ENCODE peak calls at places on chromosomes 13 and 19, in four cellular contexts. S, C, Q and D are unnamed samples.

GRCh38 chr13:101397742-101398141 is 18.6 kb downstream of the NALCN start:
- DNase-seq in S (no peak), C (no peak), Q (no peak), D (no peak)

GRCh38 chr19:17765069-17765618 is 13.9 kb downstream of the FCHO1 start:
- DNase-seq in S (no peak), C (peak), Q (no peak), D (no peak)

GRCh38 chr13:101869553-101869952 is 417.1 kb downstream of the ITGBL1 start:
- DNase-seq in S (no peak), C (no peak), Q (no peak), D (no peak)

GRCh38 chr13:111267784-111268183 is 52.7 kb upstream of the TEX29 start:
- DNase-seq in S (no peak), C (no peak), Q (no peak), D (no peak)

GRCh38 chr13:65057986-65058385 is 2172.2 kb downstream of the PCDH9 start:
- DNase-seq in S (no peak), C (no peak), Q (no peak), D (no peak)

GRCh38 chr13:73235385-73235784 is 176.6 kb downstream of the KLF5 start:
- DNase-seq in S (no peak), C (no peak), Q (no peak), D (no peak)

GRCh38 chr13:30618186-30618937 is 642 bp downstream of the USPL1 start:
- DNase-seq in S (no peak), C (no peak), Q (no peak), D (no peak)

GRCh38 chr13:41216160-41216559 is 21.8 kb upstream of the KBTBD7 start:
- DNase-seq in S (no peak), C (no peak), Q (no peak), D (no peak)

GRCh38 chr13:51477653-51478324 is 25.0 kb upstream of the INTS6 start:
- DNase-seq in S (no peak), C (no peak), Q (no peak), D (no peak)

GRCh38 chr19:29482855-29483640 is 42.7 kb upstream of the VSTM2B start:
- DNase-seq in S (no peak), C (no peak), Q (no peak), D (no peak)

GRCh38 chr13:112720814-112721197 is 31.0 kb downstream of the ATP11A start:
- DNase-seq in S (no peak), C (no peak), Q (no peak), D (no peak)

GRCh38 chr19:12967907-12968306 is 1.5 kb upstream of the DAND5 start:
- DNase-seq in S (no peak), C (no peak), Q (no peak), D (no peak)

GRCh38 chr13:38868399-38868798 is 122.2 kb downstream of the STOML3 start:
- DNase-seq in S (no peak), C (no peak), Q (no peak), D (no peak)

GRCh38 chr19:33878912-33879810 is 82.5 kb downstream of the KCTD15 start:
- DNase-seq in S (no peak), C (no peak), Q (no peak), D (no peak)

GRCh38 chr13:48731957-48732569 is 78.3 kb downstream of the CYSLTR2 start:
- DNase-seq in S (no peak), C (peak), Q (peak), D (no peak)

GRCh38 chr19:52297601-52298358 is 811 bp downstream of the ZNF480 start:
- DNase-seq in S (no peak), C (no peak), Q (no peak), D (no peak)

GRCh38 chr19:20078696-20079095 is 896 bp downstream of the ZNF90 start:
- DNase-seq in S (no peak), C (no peak), Q (no peak), D (no peak)

GRCh38 chr13:75226092-75226491 is 255.9 kb downstream of the TBC1D4 start:
- DNase-seq in S (no peak), C (no peak), Q (no peak), D (no peak)

GRCh38 chr13:97072297-97072696 is 78.0 kb upstream of the OXGR1 start:
- DNase-seq in S (no peak), C (no peak), Q (no peak), D (no peak)

GRCh38 chr19:52748336-52748950 is 13.6 kb upstream of the ZNF611 start:
- DNase-seq in S (no peak), C (no peak), Q (no peak), D (no peak)

GRCh38 chr19:58002384-58003152 is at the start of gene ZNF606:
- DNase-seq in S (peak), C (peak), Q (peak), D (peak)

GRCh38 chr13:42615691-42616090 is 41.7 kb downstream of the TNFSF11 start:
- DNase-seq in S (no peak), C (no peak), Q (no peak), D (no peak)

GRCh38 chr19:50994129-50994528 is 7.3 kb downstream of the KLK8 start:
- DNase-seq in S (no peak), C (peak), Q (no peak), D (no peak)

GRCh38 chr19:17680235-17680722 is 7.9 kb downstream of the UNC13A start:
- DNase-seq in S (peak), C (peak), Q (peak), D (peak)

GRCh38 chr13:26897706-26898550 is 137.3 kb upstream of the GPR12 start:
- DNase-seq in S (no peak), C (no peak), Q (no peak), D (no peak)

GRCh38 chr19:11673608-11674041 is 65.1 kb downstream of the ZNF823 start:
- DNase-seq in S (no peak), C (no peak), Q (no peak), D (no peak)

GRCh38 chr19:18436651-18437478 is 1.1 kb downstream of the ISYNA1 start:
- DNase-seq in S (no peak), C (peak), Q (peak), D (peak)

GRCh38 chr19:45729774-45730388 is 815 bp downstream of the FBXO46 start:
- DNase-seq in S (no peak), C (no peak), Q (no peak), D (no peak)

GRCh38 chr19:45528744-45529453 is 21.6 kb downstream of the VASP start:
- DNase-seq in S (no peak), C (no peak), Q (no peak), D (no peak)

GRCh38 chr13:111242585-111242984 is 77.9 kb upstream of the TEX29 start:
- DNase-seq in S (no peak), C (no peak), Q (no peak), D (no peak)

GRCh38 chr13:21749410-21749809 is 78.5 kb downstream of the FGF9 start:
- DNase-seq in S (no peak), C (no peak), Q (no peak), D (no peak)

GRCh38 chr13:29100739-29101138 is 280.6 kb downstream of the MTUS2 start:
- DNase-seq in S (no peak), C (no peak), Q (no peak), D (no peak)

GRCh38 chr19:52007805-52008557 is at the start of gene ZNF615:
- DNase-seq in S (peak), C (peak), Q (peak), D (peak)

GRCh38 chr19:4066682-4067395 is at the start of gene ZBTB7A:
- DNase-seq in S (peak), C (peak), Q (no peak), D (no peak)
- TF ChIP-seq POLR2A in S (no peak), C (peak), Q (peak), D (peak)

GRCh38 chr19:1844536-1845515 is 3.5 kb downstream of the REXO1 start:
- DNase-seq in S (no peak), C (no peak), Q (no peak), D (no peak)

GRCh38 chr19:1841209-1841924 is 6.9 kb downstream of the REXO1 start:
- DNase-seq in S (no peak), C (no peak), Q (no peak), D (no peak)

GRCh38 chr19:1840541-1841115 is 7.7 kb downstream of the REXO1 start:
- DNase-seq in S (no peak), C (no peak), Q (no peak), D (no peak)

GRCh38 chr19:1843646-1844394 is 4.5 kb downstream of the REXO1 start:
- DNase-seq in S (no peak), C (no peak), Q (no peak), D (no peak)

GRCh38 chr19:1843116-1843515 is 5.2 kb downstream of the REXO1 start:
- DNase-seq in S (no peak), C (no peak), Q (no peak), D (no peak)
- TF ChIP-seq POLR2A in S (no peak), C (no peak), Q (no peak), D (no peak)

DNA sequence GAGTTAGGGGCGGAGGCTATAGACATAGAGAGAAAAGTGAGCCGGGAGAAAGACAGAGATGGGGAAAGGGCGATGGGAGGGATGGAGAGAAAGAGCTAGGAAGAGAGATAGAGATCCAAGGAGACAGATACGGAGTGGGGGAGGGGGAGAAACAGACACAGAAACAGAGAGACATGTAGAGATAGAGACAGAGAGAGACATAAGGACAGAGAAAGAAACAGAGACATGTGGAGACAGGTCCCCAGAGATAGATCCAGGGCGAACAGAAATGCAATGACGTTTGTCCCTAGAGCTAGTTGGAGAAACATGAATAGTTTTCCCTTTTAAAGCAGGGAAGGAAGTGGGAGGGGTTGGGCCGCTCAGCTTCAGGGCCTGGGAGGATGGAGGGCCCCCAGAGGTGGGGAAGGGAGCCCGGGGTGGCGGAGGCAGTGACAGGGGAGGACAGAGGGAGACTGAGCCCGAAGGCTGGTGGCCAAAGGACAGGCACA is 4.6 kb downstream of the PPP1R14A start:
- DNase-seq in S (no peak), C (no peak), Q (no peak), D (no peak)
- TF ChIP-seq POLR2A in S (peak), C (no peak), Q (no peak), D (no peak)

GRCh38 chr19:8699908-8700307 is 1.3 kb upstream of the ACTL9 start:
- DNase-seq in S (no peak), C (no peak), Q (no peak), D (no peak)

GRCh38 chr19:8697671-8698432 is 743 bp downstream of the ACTL9 start:
- DNase-seq in S (no peak), C (no peak), Q (no peak), D (no peak)

GRCh38 chr19:8696993-8697392 is 1.6 kb downstream of the ACTL9 start:
- DNase-seq in S (no peak), C (no peak), Q (no peak), D (no peak)

GRCh38 chr19:8695911-8696310 is 2.7 kb downstream of the ACTL9 start:
- DNase-seq in S (no peak), C (no peak), Q (no peak), D (no peak)

DNA sequence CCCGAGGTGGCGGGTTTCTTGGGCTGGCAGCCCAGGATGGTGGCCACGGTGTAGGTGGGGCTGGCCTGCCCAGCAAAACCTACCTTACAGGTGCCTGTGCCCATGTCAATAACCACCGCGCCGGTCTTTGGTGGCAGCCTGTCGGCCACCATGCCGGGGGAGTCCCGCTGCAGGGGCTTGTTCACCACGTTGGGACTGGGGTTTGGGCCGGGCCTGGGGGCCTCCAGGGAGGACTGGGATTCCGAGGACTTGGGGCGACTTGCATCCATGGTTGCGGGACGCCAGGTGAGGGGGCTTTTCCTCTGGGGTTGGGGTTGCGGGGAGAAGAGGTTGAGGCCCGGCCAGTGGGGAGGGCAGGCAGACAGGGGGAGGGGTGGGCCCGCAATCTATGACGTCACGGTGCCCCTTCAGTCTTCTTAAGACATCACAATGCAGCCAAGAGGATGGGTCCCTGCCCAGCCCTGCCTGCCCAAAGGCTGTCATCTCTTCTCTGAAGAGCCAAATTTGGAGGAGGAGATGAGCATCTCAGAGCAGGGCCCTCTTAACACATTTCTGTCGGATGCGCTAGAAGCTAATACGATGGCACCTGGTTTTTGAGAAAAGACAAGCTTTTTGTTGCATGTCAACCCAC is at the start of gene ACTL9:
- DNase-seq in S (no peak), C (no peak), Q (no peak), D (no peak)
- TF ChIP-seq POLR2A in S (no peak), C (no peak), Q (no peak), D (no peak)

GRCh38 chr13:113972451-113973217 is 1.2 kb downstream of the C13orf46 start:
- DNase-seq in S (no peak), C (no peak), Q (no peak), D (no peak)
- TF ChIP-seq POLR2A in S (no peak), C (no peak), Q (no peak), D (no peak)

DNA sequence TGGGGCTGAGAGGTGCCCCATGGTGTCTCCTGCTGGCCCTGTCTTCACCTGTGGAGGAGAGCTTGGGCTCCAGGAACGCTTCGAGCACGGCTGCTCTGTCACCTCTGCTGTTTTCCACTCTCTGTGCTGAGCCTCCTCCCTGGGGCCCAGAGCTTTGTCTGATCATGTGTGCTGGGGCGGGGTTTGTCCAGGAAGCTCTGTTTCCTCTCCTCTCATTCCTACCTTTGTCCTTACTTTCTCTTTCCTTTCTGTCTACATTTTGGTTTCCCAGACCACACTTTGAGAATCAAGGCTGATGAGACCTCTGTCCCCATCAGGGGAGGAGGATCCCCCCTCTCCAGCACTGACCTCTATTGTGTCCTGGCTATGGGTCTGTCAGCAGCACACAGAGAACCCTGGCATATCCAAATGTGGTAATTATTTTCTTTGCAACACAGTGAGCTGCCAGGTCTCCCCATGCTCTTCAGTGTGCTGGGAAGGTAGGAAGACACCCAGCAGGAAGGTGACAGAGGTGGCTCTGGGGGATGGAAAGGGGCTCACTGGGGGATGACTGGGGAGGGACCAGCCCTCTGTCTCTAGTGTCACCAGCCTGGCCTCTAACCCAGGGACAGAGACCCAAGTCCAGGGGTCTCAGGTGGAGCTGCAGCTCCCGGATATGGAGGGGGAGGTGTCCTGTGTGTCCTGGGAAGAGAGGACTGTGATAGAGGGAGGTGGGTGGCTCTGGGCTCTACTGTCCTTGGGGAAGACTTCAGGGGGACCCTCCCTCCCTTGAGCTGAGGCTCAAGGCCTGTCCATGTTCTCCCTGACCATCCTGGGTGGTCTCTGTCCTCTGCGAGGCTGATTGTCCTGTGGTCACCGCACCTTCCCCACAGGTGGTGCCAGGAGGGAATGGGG is at the start of gene CEACAM1:
- DNase-seq in S (no peak), C (no peak), Q (peak), D (peak)
- TF ChIP-seq POLR2A in S (no peak), C (no peak), Q (no peak), D (no peak)

GRCh38 chr13:98984118-98984517 is 6.3 kb upstream of the DOCK9 start:
- DNase-seq in S (no peak), C (no peak), Q (no peak), D (no peak)
- TF ChIP-seq POLR2A in S (no peak), C (no peak), Q (no peak), D (no peak)